ENCODE peak calls at places on chromosomes 7 and 10, in five cellular contexts. E is NCI-H1105; I is astrocyte; N is activated T-helper 1 cell treated with anti-CD3 and anti-CD28 coated beads, Interleukin-2, amount 50 U/mL, for 16 hours; Q is NCI-H774. B is an unnamed sample.

GRCh38 chr7:29479606-29480200 is 83.9 kb upstream of the PRR15 start:
- DNase-seq in I (no peak), E (no peak), N (no peak), Q (no peak), B (no peak)

GRCh38 chr7:13822678-13823077 is 166.8 kb downstream of the ETV1 start:
- DNase-seq in E (no peak), N (no peak), Q (no peak), I (peak), B (no peak)

GRCh38 chr10:1203216-1203615 is 147.0 kb downstream of the WDR37 start:
- DNase-seq in I (no peak), E (no peak), N (no peak), Q (no peak), B (no peak)

GRCh38 chr10:48289652-48290238 is 15.2 kb upstream of the FRMPD2 start:
- DNase-seq in N (peak), E (no peak), I (no peak), Q (peak), B (peak)

GRCh38 chr7:69873512-69873911 is 275.2 kb downstream of the AUTS2 start:
- DNase-seq in I (peak), E (no peak), N (no peak), Q (no peak), B (no peak)

GRCh38 chr7:26645126-26645525 is 219.3 kb downstream of the SKAP2 start:
- DNase-seq in I (no peak), N (no peak), Q (no peak), E (no peak), B (no peak)

GRCh38 chr7:35596061-35596460 is 98.9 kb downstream of the HERPUD2 start:
- DNase-seq in N (no peak), I (peak), Q (no peak), E (no peak), B (no peak)

GRCh38 chr10:18565006-18565405 is 86.4 kb downstream of the NSUN6 start:
- DNase-seq in I (no peak), Q (no peak), N (no peak), E (no peak), B (no peak)

GRCh38 chr7:138756591-138757222 is 41.1 kb upstream of the TMEM213 start:
- DNase-seq in Q (no peak), N (no peak), I (no peak), E (no peak), B (no peak)

GRCh38 chr10:48507933-48508830 is 96.7 kb downstream of the ARHGAP22 start:
- DNase-seq in I (no peak), N (no peak), E (no peak), Q (no peak), B (no peak)

B was measured in NCI-H345.